ENCODE peak calls at places on chromosome 6, in five cellular contexts. One of them, this sample, is unnamed.

GRCh38 chr6:43575772-43576551 is at the start of the genes POLH and XPO5:
- DNase-seq in Peyer's patch: peak
- DNase-seq in left lung: peak
- DNase-seq in H9: peak
- DNase-seq in osteoblast: peak
- DNase-seq in this sample: peak

GRCh38 chr6:166402582-166403277 is 20.0 kb upstream of the MPC1 start:
- DNase-seq in Peyer's patch: no peak
- DNase-seq in left lung: no peak
- DNase-seq in H9: peak
- DNase-seq in osteoblast: peak
- DNase-seq in this sample: no peak

GRCh38 chr6:50025258-50025657 is 3.5 kb upstream of the DEFB110 start:
- DNase-seq in Peyer's patch: no peak
- DNase-seq in left lung: no peak
- DNase-seq in H9: no peak
- DNase-seq in osteoblast: no peak
- DNase-seq in this sample: no peak

GRCh38 chr6:7108196-7108963 is 619 bp downstream of the RREB1 start:
- DNase-seq in Peyer's patch: peak
- DNase-seq in left lung: peak
- DNase-seq in H9: peak
- DNase-seq in osteoblast: peak
- DNase-seq in this sample: peak

GRCh38 chr6:119443993-119444641 is 94.6 kb upstream of the MAN1A1 start:
- DNase-seq in Peyer's patch: no peak
- DNase-seq in left lung: no peak
- DNase-seq in H9: no peak
- DNase-seq in osteoblast: peak
- DNase-seq in this sample: no peak

GRCh38 chr6:131413191-131413830 is 159.7 kb upstream of the ARG1 start:
- DNase-seq in Peyer's patch: no peak
- DNase-seq in left lung: no peak
- DNase-seq in H9: no peak
- DNase-seq in osteoblast: no peak
- DNase-seq in this sample: no peak

GRCh38 chr6:9405369-9405768 is 970.0 kb upstream of the SLC35B3 start:
- DNase-seq in Peyer's patch: no peak
- DNase-seq in left lung: no peak
- DNase-seq in H9: no peak
- DNase-seq in osteoblast: no peak
- DNase-seq in this sample: peak

GRCh38 chr6:111750147-111750546 is 123.1 kb downstream of the FYN start:
- DNase-seq in Peyer's patch: no peak
- DNase-seq in left lung: no peak
- DNase-seq in H9: no peak
- DNase-seq in osteoblast: no peak
- DNase-seq in this sample: no peak

GRCh38 chr6:168035098-168035660 is 37.7 kb downstream of the KIF25 start:
- DNase-seq in Peyer's patch: no peak
- DNase-seq in left lung: no peak
- DNase-seq in H9: peak
- DNase-seq in osteoblast: peak
- DNase-seq in this sample: peak

GRCh38 chr6:116218172-116218633 is 35.7 kb downstream of the TSPYL4 start:
- DNase-seq in Peyer's patch: no peak
- DNase-seq in left lung: no peak
- DNase-seq in H9: no peak
- DNase-seq in osteoblast: no peak
- DNase-seq in this sample: no peak

GRCh38 chr6:151285121-151285520 is 45.4 kb downstream of the AKAP12 start:
- DNase-seq in Peyer's patch: no peak
- DNase-seq in left lung: no peak
- DNase-seq in H9: no peak
- DNase-seq in osteoblast: peak
- DNase-seq in this sample: no peak

GRCh38 chr6:150998992-150999975 is 133.8 kb downstream of the MTHFD1L start:
- DNase-seq in Peyer's patch: no peak
- DNase-seq in left lung: no peak
- DNase-seq in H9: no peak
- DNase-seq in osteoblast: no peak
- DNase-seq in this sample: no peak

GRCh38 chr6:105646391-105646867 is 243.5 kb upstream of the PREP start:
- DNase-seq in Peyer's patch: no peak
- DNase-seq in left lung: no peak
- DNase-seq in H9: no peak
- DNase-seq in osteoblast: no peak
- DNase-seq in this sample: no peak

GRCh38 chr6:33490621-33491020 is 36.2 kb downstream of the ZBTB9 start:
- DNase-seq in Peyer's patch: no peak
- DNase-seq in left lung: no peak
- DNase-seq in H9: peak
- DNase-seq in osteoblast: no peak
- DNase-seq in this sample: no peak

GRCh38 chr6:33492093-33492492 is 37.7 kb downstream of the ZBTB9 start:
- DNase-seq in Peyer's patch: no peak
- DNase-seq in left lung: no peak
- DNase-seq in H9: no peak
- DNase-seq in osteoblast: no peak
- DNase-seq in this sample: no peak

DNA sequence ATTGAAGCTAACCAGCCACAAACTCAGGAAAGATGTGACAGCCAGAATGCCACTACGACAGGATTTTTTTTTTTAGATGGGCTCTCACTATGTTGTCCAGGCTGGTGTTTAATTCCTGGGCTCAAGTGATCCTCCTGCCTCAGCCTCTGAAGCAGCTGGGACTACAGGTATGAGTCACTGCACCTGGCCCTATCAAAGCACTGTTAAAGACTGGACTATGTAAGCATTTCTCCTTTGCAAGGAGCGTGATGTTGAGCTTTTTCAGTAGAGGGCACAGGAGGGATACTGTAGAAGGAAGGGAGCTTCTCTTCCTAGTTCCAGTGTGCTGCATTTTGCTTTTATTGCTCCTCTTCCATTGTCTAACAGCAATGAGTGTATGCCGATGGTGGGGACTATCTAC is 35.8 kb downstream of the ZBTB9 start:
- DNase-seq in Peyer's patch: no peak
- DNase-seq in left lung: no peak
- DNase-seq in H9: no peak
- DNase-seq in osteoblast: no peak
- DNase-seq in this sample: peak
- TF ChIP-seq CTCF in Peyer's patch: no peak
- TF ChIP-seq CTCF in left lung: no peak
- TF ChIP-seq CTCF in H9: no peak
- TF ChIP-seq CTCF in osteoblast: no peak
- TF ChIP-seq CTCF in this sample: no peak

GRCh38 chr6:378958-379366 is 12.6 kb upstream of the IRF4 start:
- DNase-seq in Peyer's patch: no peak
- DNase-seq in left lung: no peak
- DNase-seq in H9: no peak
- DNase-seq in osteoblast: no peak
- DNase-seq in this sample: no peak
- H3K27ac ChIP-seq in Peyer's patch: no peak
- H3K27ac ChIP-seq in left lung: no peak
- H3K27ac ChIP-seq in H9: no peak
- H3K27ac ChIP-seq in osteoblast: no peak
- H3K27ac ChIP-seq in this sample: no peak

GRCh38 chr6:21080221-21080620 is 513.3 kb upstream of the SOX4 start:
- DNase-seq in Peyer's patch: no peak
- DNase-seq in left lung: no peak
- DNase-seq in H9: no peak
- DNase-seq in osteoblast: no peak
- DNase-seq in this sample: no peak
- TF ChIP-seq CTCF in Peyer's patch: no peak
- TF ChIP-seq CTCF in left lung: no peak
- TF ChIP-seq CTCF in H9: no peak
- TF ChIP-seq CTCF in osteoblast: no peak
- TF ChIP-seq CTCF in this sample: no peak

GRCh38 chr6:39540454-39540853 is 184.8 kb downstream of the KIF6 start:
- DNase-seq in Peyer's patch: no peak
- DNase-seq in left lung: no peak
- DNase-seq in H9: no peak
- DNase-seq in osteoblast: no peak
- DNase-seq in this sample: no peak
- H3K27ac ChIP-seq in Peyer's patch: no peak
- H3K27ac ChIP-seq in left lung: no peak
- H3K27ac ChIP-seq in H9: no peak
- H3K27ac ChIP-seq in osteoblast: no peak
- H3K27ac ChIP-seq in this sample: no peak

GRCh38 chr6:31792741-31793140 is 2.8 kb downstream of the VARS1 start:
- DNase-seq in Peyer's patch: no peak
- DNase-seq in left lung: no peak
- DNase-seq in H9: no peak
- DNase-seq in osteoblast: peak
- DNase-seq in this sample: peak

GRCh38 chr6:31794866-31795615 is 511 bp downstream of the VARS1 start:
- DNase-seq in Peyer's patch: no peak
- DNase-seq in left lung: peak
- DNase-seq in H9: no peak
- DNase-seq in osteoblast: peak
- DNase-seq in this sample: no peak

GRCh38 chr6:31794294-31794865 is 1.2 kb downstream of the VARS1 start:
- DNase-seq in Peyer's patch: no peak
- DNase-seq in left lung: no peak
- DNase-seq in H9: no peak
- DNase-seq in osteoblast: peak
- DNase-seq in this sample: no peak

GRCh38 chr6:31792090-31792374 is 3.5 kb downstream of the VARS1 start:
- DNase-seq in Peyer's patch: no peak
- DNase-seq in left lung: no peak
- DNase-seq in H9: no peak
- DNase-seq in osteoblast: no peak
- DNase-seq in this sample: no peak

DNA sequence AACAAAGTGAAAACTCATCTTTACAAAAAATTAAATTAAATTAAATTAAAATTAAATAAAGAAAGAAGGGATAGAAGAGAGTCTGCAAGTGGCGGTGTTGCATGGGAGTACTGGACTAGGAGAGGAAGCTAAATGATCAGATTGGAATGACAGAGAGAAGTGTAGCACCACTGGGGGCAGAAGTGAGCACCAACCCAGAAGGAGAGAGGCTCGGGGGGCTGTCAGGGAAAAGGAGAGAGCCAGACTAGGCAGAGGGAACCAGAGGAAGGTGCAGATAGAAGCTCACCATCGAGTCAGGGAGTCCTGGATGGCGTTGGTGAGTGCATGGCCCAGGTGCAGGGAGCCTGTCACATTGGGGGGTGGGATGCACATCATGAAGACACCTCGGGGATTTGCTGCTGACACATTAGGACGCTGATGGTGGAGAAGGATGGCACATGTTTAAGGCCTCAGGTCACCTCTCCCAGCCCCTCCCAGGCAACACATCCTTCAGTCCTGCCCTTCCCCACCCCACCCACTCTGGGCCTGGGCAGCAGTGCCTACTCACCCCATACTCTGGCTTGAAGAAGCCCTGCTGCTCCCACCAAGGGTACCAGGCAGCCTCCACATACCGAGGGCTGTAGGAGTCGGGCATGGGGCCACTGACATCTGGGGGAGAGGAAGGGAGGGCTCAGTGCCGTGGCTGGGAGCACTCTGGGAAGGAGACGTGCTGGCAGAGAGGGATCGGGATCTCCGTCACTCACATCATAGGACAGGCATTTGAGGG is 4.0 kb downstream of the VARS1 start:
- DNase-seq in Peyer's patch: no peak
- DNase-seq in left lung: no peak
- DNase-seq in H9: peak
- DNase-seq in osteoblast: peak
- DNase-seq in this sample: no peak
- TF ChIP-seq CTCF in Peyer's patch: no peak
- TF ChIP-seq CTCF in left lung: peak
- TF ChIP-seq CTCF in H9: peak
- TF ChIP-seq CTCF in osteoblast: peak
- TF ChIP-seq CTCF in this sample: peak

GRCh38 chr6:159833997-159834601 is 34.0 kb downstream of the PNLDC1 start:
- DNase-seq in Peyer's patch: no peak
- DNase-seq in left lung: no peak
- DNase-seq in H9: no peak
- DNase-seq in osteoblast: no peak
- DNase-seq in this sample: no peak
- H3K27ac ChIP-seq in Peyer's patch: no peak
- H3K27ac ChIP-seq in left lung: no peak
- H3K27ac ChIP-seq in H9: no peak
- H3K27ac ChIP-seq in osteoblast: no peak
- H3K27ac ChIP-seq in this sample: no peak

GRCh38 chr6:4023240-4023639 is 55.7 kb downstream of the FAM217A start:
- DNase-seq in Peyer's patch: no peak
- DNase-seq in left lung: no peak
- DNase-seq in H9: no peak
- DNase-seq in osteoblast: no peak
- DNase-seq in this sample: no peak

GRCh38 chr6:4018194-4019111 is 60.5 kb downstream of the FAM217A start:
- DNase-seq in Peyer's patch: peak
- DNase-seq in left lung: peak
- DNase-seq in H9: peak
- DNase-seq in osteoblast: peak
- DNase-seq in this sample: peak

GRCh38 chr6:4021862-4022715 is 56.8 kb downstream of the FAM217A start:
- DNase-seq in Peyer's patch: no peak
- DNase-seq in left lung: no peak
- DNase-seq in H9: peak
- DNase-seq in osteoblast: no peak
- DNase-seq in this sample: no peak

GRCh38 chr6:4020822-4021132 is 58.2 kb downstream of the FAM217A start:
- DNase-seq in Peyer's patch: no peak
- DNase-seq in left lung: no peak
- DNase-seq in H9: no peak
- DNase-seq in osteoblast: peak
- DNase-seq in this sample: no peak

DNA sequence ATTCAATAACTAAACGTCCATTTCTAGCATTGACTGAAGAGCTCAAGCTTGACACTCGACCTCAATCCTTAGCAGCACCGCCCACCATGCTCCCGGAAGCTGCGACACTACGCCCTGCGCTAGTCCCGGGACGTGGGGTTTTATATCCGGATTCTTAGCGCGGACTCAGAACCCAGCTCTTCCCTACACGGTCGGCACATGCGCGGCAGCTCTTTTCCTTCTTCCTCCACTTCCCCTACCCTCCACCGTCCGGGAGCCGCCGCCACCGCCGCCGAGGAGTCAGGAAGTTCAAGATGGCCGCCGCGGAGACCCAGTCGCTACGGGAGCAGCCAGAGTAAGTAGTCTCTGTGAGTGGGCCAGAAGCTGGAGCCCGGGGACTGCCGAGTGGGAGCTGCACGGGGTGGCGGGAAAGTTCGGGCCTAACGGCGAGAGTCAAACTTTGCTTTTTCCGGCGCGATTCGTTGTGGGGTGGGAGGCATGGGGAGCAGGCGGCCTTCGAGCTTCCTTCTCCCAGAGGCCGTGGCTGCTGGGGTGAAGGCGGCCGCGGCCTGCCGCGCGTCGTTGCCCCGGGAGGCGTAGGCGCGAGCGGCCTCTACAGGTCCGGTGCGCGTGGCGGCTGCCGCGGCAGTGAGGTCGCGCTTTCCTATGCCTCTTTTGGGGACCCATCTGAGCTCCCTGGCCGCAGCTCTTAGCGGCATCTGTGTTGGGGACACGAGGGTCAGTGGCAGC is 57.6 kb downstream of the FAM217A start:
- DNase-seq in Peyer's patch: peak
- DNase-seq in left lung: peak
- DNase-seq in H9: peak
- DNase-seq in osteoblast: peak
- DNase-seq in this sample: peak
- TF ChIP-seq CTCF in Peyer's patch: no peak
- TF ChIP-seq CTCF in left lung: no peak
- TF ChIP-seq CTCF in H9: peak
- TF ChIP-seq CTCF in osteoblast: peak
- TF ChIP-seq CTCF in this sample: peak

GRCh38 chr6:140567469-140567868 is 1193.0 kb upstream of the CITED2 start:
- DNase-seq in Peyer's patch: no peak
- DNase-seq in left lung: no peak
- DNase-seq in H9: no peak
- DNase-seq in osteoblast: no peak
- DNase-seq in this sample: no peak
- H3K27ac ChIP-seq in Peyer's patch: no peak
- H3K27ac ChIP-seq in left lung: no peak
- H3K27ac ChIP-seq in H9: no peak
- H3K27ac ChIP-seq in osteoblast: peak
- H3K27ac ChIP-seq in this sample: no peak

This sample was measured in RWPE1.